ENCODE peak calls at places on chromosome 16, in ten cellular contexts. One of them, this sample, is unnamed.

GRCh38 chr16:51137097-51137496 is 14.0 kb downstream of the SALL1 start:
- DNase-seq in fibroblast of villous mesenchyme: no peak
- DNase-seq in epithelial cell of esophagus: no peak
- DNase-seq in effector memory CD4-positive, alpha-beta T cell: no peak
- DNase-seq in endodermal cell: no peak
- DNase-seq in H7: no peak
- DNase-seq in HFF-Myc: no peak
- DNase-seq in astrocyte: no peak
- DNase-seq in kidney: peak
- DNase-seq in ascending aorta: no peak
- DNase-seq in this sample: no peak

GRCh38 chr16:65136656-65137055 is 14.8 kb upstream of the CDH11 start:
- DNase-seq in fibroblast of villous mesenchyme: no peak
- DNase-seq in epithelial cell of esophagus: no peak
- DNase-seq in effector memory CD4-positive, alpha-beta T cell: no peak
- DNase-seq in endodermal cell: no peak
- DNase-seq in H7: no peak
- DNase-seq in HFF-Myc: no peak
- DNase-seq in astrocyte: no peak
- DNase-seq in kidney: no peak
- DNase-seq in ascending aorta: no peak
- DNase-seq in this sample: no peak

GRCh38 chr16:75236736-75237397 is 14.6 kb downstream of the BCAR1 start:
- DNase-seq in fibroblast of villous mesenchyme: no peak
- DNase-seq in epithelial cell of esophagus: no peak
- DNase-seq in effector memory CD4-positive, alpha-beta T cell: no peak
- DNase-seq in endodermal cell: no peak
- DNase-seq in H7: no peak
- DNase-seq in HFF-Myc: no peak
- DNase-seq in astrocyte: no peak
- DNase-seq in kidney: peak
- DNase-seq in ascending aorta: no peak
- DNase-seq in this sample: no peak

GRCh38 chr16:57514891-57515600 is 21.3 kb downstream of the CCDC102A start:
- DNase-seq in fibroblast of villous mesenchyme: no peak
- DNase-seq in epithelial cell of esophagus: no peak
- DNase-seq in effector memory CD4-positive, alpha-beta T cell: no peak
- DNase-seq in endodermal cell: peak
- DNase-seq in H7: peak
- DNase-seq in HFF-Myc: no peak
- DNase-seq in astrocyte: no peak
- DNase-seq in kidney: peak
- DNase-seq in ascending aorta: no peak
- DNase-seq in this sample: no peak

GRCh38 chr16:79066621-79067020 is 533.9 kb downstream of the MAF start:
- DNase-seq in fibroblast of villous mesenchyme: no peak
- DNase-seq in epithelial cell of esophagus: no peak
- DNase-seq in effector memory CD4-positive, alpha-beta T cell: no peak
- DNase-seq in endodermal cell: no peak
- DNase-seq in H7: peak
- DNase-seq in HFF-Myc: no peak
- DNase-seq in astrocyte: no peak
- DNase-seq in kidney: no peak
- DNase-seq in ascending aorta: no peak
- DNase-seq in this sample: no peak

GRCh38 chr16:29910819-29911675 is 10.8 kb downstream of the ASPHD1 start:
- DNase-seq in fibroblast of villous mesenchyme: no peak
- DNase-seq in epithelial cell of esophagus: no peak
- DNase-seq in effector memory CD4-positive, alpha-beta T cell: no peak
- DNase-seq in endodermal cell: no peak
- DNase-seq in H7: peak
- DNase-seq in HFF-Myc: no peak
- DNase-seq in astrocyte: no peak
- DNase-seq in kidney: no peak
- DNase-seq in ascending aorta: no peak
- DNase-seq in this sample: no peak

GRCh38 chr16:10180771-10181163 is 1.5 kb downstream of the GRIN2A start:
- DNase-seq in fibroblast of villous mesenchyme: peak
- DNase-seq in epithelial cell of esophagus: no peak
- DNase-seq in effector memory CD4-positive, alpha-beta T cell: no peak
- DNase-seq in endodermal cell: peak
- DNase-seq in H7: peak
- DNase-seq in HFF-Myc: no peak
- DNase-seq in astrocyte: no peak
- DNase-seq in kidney: peak
- DNase-seq in ascending aorta: no peak
- DNase-seq in this sample: no peak

GRCh38 chr16:76441886-76442285 is 164.7 kb downstream of the CNTNAP4 start:
- DNase-seq in fibroblast of villous mesenchyme: no peak
- DNase-seq in epithelial cell of esophagus: no peak
- DNase-seq in effector memory CD4-positive, alpha-beta T cell: no peak
- DNase-seq in endodermal cell: no peak
- DNase-seq in H7: no peak
- DNase-seq in HFF-Myc: no peak
- DNase-seq in astrocyte: no peak
- DNase-seq in kidney: no peak
- DNase-seq in ascending aorta: no peak
- DNase-seq in this sample: no peak

DNA sequence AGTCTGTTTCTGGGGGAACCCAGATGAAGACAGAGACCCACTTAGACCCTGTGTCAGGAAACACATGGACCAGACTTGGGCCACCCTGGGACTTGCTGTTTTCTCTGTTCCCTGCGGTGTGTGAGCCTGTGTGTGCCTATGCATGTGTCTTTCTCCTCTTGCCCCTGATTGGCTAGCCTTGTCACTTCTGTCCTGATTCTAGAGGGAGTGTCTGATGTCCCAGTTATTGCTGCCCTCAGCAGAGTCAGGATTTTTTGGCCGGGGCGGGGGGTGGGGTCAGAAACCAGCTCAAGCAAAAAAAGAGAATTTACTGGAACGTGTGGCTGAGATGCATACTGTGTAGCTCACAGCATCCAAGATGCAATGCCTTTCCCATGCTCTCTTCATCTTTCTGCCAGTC is 30.5 kb downstream of the PLCG2 start:
- DNase-seq in fibroblast of villous mesenchyme: no peak
- DNase-seq in epithelial cell of esophagus: no peak
- DNase-seq in effector memory CD4-positive, alpha-beta T cell: no peak
- DNase-seq in endodermal cell: no peak
- DNase-seq in H7: no peak
- DNase-seq in HFF-Myc: no peak
- DNase-seq in astrocyte: no peak
- DNase-seq in kidney: no peak
- DNase-seq in ascending aorta: no peak
- DNase-seq in this sample: no peak
- H3K4me3 ChIP-seq in fibroblast of villous mesenchyme: no peak
- H3K4me3 ChIP-seq in epithelial cell of esophagus: no peak
- H3K4me3 ChIP-seq in effector memory CD4-positive, alpha-beta T cell: no peak
- H3K4me3 ChIP-seq in endodermal cell: no peak
- H3K4me3 ChIP-seq in H7: no peak
- H3K4me3 ChIP-seq in HFF-Myc: no peak
- H3K4me3 ChIP-seq in astrocyte: no peak
- H3K4me3 ChIP-seq in kidney: no peak
- H3K4me3 ChIP-seq in ascending aorta: no peak
- H3K4me3 ChIP-seq in this sample: no peak

DNA sequence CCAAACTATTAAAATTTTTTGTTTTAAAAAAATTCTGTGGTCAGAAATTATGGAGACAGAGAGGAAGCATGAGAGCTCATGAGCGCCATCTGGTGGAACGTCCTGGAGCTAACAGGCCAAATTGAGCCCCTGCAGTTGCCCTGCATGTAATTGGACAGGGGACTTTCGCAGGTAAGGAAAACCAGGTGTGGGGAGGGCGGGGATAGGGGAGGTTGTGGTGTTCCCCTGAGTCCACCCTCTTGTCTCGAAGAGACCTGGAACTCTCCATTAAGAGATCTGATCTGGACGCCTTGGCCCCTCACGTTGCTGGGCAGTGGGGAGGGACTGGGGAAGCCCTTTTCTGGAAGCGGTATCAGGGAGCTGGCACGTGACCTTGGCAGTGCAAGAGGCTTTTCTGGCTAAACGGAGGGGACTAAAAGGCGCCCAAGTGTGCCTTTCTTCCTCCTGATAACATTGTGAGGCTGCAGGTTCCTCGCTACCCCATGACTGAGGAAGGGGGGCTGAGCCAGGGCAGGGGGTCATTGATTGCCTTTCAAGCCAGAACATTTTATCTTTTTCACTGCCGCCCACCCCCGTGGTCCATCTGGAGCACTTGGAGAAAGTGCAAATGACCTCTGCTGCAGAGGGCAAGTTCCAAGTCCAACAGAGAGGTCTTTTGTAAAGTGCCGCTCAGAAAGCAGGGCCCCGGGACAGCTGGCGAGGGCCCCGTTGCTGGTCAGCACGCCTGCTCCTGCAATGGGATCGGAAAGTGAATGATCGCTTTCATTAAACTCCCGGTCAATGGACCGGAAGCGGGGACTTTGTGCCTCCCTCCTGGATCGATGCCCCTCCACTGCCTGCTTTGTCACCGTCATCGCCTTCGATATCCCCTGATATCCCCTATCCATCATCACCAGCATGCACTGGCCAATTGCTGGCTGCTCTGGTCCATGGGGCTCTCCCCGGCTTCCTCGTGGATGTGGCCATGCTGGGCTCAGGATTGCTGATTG is 18.4 kb downstream of the PDILT start:
- DNase-seq in fibroblast of villous mesenchyme: peak
- DNase-seq in epithelial cell of esophagus: peak
- DNase-seq in effector memory CD4-positive, alpha-beta T cell: peak
- DNase-seq in endodermal cell: peak
- DNase-seq in H7: peak
- DNase-seq in HFF-Myc: peak
- DNase-seq in astrocyte: no peak
- DNase-seq in kidney: no peak
- DNase-seq in ascending aorta: no peak
- DNase-seq in this sample: no peak
- H3K4me3 ChIP-seq in fibroblast of villous mesenchyme: no peak
- H3K4me3 ChIP-seq in epithelial cell of esophagus: no peak
- H3K4me3 ChIP-seq in effector memory CD4-positive, alpha-beta T cell: no peak
- H3K4me3 ChIP-seq in endodermal cell: peak
- H3K4me3 ChIP-seq in H7: peak
- H3K4me3 ChIP-seq in HFF-Myc: no peak
- H3K4me3 ChIP-seq in astrocyte: no peak
- H3K4me3 ChIP-seq in kidney: peak
- H3K4me3 ChIP-seq in ascending aorta: no peak
- H3K4me3 ChIP-seq in this sample: no peak

DNA sequence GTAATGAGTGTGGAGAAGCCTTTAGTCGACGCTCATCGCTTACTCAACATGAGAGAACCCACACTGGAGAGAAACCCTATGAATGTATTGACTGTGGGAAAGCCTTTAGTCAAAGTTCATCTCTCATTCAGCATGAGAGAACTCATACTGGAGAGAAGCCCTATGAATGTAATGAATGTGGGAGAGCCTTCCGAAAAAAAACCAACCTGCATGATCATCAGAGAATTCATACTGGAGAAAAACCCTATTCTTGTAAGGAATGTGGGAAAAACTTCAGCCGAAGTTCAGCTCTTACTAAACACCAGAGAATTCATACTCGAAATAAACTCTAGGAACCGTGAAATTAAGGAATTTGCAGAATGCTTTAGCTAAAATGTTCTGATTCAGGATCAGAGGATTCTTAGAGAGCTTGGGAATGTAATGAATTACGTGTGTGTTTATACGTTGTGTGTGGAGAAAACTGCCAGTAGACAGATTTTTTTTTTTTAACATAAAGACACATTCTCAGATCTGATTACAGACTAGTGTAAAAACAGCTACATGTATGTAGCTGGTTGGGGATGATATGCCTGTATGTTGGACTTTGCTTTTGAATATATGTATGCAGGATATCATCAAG is 25.4 kb downstream of the ZFP90 start:
- DNase-seq in fibroblast of villous mesenchyme: peak
- DNase-seq in epithelial cell of esophagus: peak
- DNase-seq in effector memory CD4-positive, alpha-beta T cell: no peak
- DNase-seq in endodermal cell: no peak
- DNase-seq in H7: no peak
- DNase-seq in HFF-Myc: no peak
- DNase-seq in astrocyte: peak
- DNase-seq in kidney: no peak
- DNase-seq in ascending aorta: no peak
- DNase-seq in this sample: no peak
- H3K4me3 ChIP-seq in fibroblast of villous mesenchyme: no peak
- H3K4me3 ChIP-seq in epithelial cell of esophagus: no peak
- H3K4me3 ChIP-seq in effector memory CD4-positive, alpha-beta T cell: peak
- H3K4me3 ChIP-seq in endodermal cell: peak
- H3K4me3 ChIP-seq in H7: no peak
- H3K4me3 ChIP-seq in HFF-Myc: no peak
- H3K4me3 ChIP-seq in astrocyte: no peak
- H3K4me3 ChIP-seq in kidney: peak
- H3K4me3 ChIP-seq in ascending aorta: peak
- H3K4me3 ChIP-seq in this sample: no peak

GRCh38 chr16:88761143-88761534 is 23.9 kb downstream of the PIEZO1 start:
- DNase-seq in fibroblast of villous mesenchyme: no peak
- DNase-seq in epithelial cell of esophagus: no peak
- DNase-seq in effector memory CD4-positive, alpha-beta T cell: no peak
- DNase-seq in endodermal cell: no peak
- DNase-seq in H7: no peak
- DNase-seq in HFF-Myc: no peak
- DNase-seq in astrocyte: no peak
- DNase-seq in kidney: no peak
- DNase-seq in ascending aorta: no peak
- DNase-seq in this sample: no peak

GRCh38 chr16:88760424-88761142 is 24.4 kb downstream of the PIEZO1 start:
- DNase-seq in fibroblast of villous mesenchyme: no peak
- DNase-seq in epithelial cell of esophagus: no peak
- DNase-seq in effector memory CD4-positive, alpha-beta T cell: no peak
- DNase-seq in endodermal cell: no peak
- DNase-seq in H7: no peak
- DNase-seq in HFF-Myc: no peak
- DNase-seq in astrocyte: no peak
- DNase-seq in kidney: no peak
- DNase-seq in ascending aorta: no peak
- DNase-seq in this sample: no peak

GRCh38 chr16:88762941-88763340 is 22.1 kb downstream of the PIEZO1 start:
- DNase-seq in fibroblast of villous mesenchyme: no peak
- DNase-seq in epithelial cell of esophagus: no peak
- DNase-seq in effector memory CD4-positive, alpha-beta T cell: no peak
- DNase-seq in endodermal cell: no peak
- DNase-seq in H7: no peak
- DNase-seq in HFF-Myc: no peak
- DNase-seq in astrocyte: no peak
- DNase-seq in kidney: no peak
- DNase-seq in ascending aorta: no peak
- DNase-seq in this sample: no peak

GRCh38 chr16:88762258-88762870 is 22.7 kb downstream of the PIEZO1 start:
- DNase-seq in fibroblast of villous mesenchyme: no peak
- DNase-seq in epithelial cell of esophagus: no peak
- DNase-seq in effector memory CD4-positive, alpha-beta T cell: no peak
- DNase-seq in endodermal cell: no peak
- DNase-seq in H7: no peak
- DNase-seq in HFF-Myc: no peak
- DNase-seq in astrocyte: no peak
- DNase-seq in kidney: no peak
- DNase-seq in ascending aorta: no peak
- DNase-seq in this sample: no peak

DNA sequence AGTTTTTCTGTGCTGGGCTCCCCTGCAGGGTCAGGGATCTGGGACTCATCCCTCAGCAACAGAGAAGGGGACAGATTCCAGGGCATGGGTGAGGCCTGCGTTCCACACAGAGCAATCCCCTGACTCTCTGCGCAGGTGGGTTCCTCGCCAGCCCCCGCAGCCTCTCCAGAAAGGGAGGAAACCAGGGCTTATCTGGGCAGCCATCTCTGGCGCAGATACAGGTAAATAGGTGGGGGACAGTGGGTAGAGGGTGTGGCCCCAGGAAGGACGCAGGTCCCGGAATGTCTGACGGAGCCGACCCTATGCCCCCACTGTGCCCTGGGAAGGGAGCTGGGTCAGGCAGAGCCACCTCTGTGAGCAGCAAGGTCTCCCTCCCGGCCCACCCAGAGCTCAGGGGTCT is 23.2 kb downstream of the PIEZO1 start:
- DNase-seq in fibroblast of villous mesenchyme: no peak
- DNase-seq in epithelial cell of esophagus: no peak
- DNase-seq in effector memory CD4-positive, alpha-beta T cell: no peak
- DNase-seq in endodermal cell: no peak
- DNase-seq in H7: no peak
- DNase-seq in HFF-Myc: no peak
- DNase-seq in astrocyte: no peak
- DNase-seq in kidney: no peak
- DNase-seq in ascending aorta: no peak
- DNase-seq in this sample: no peak
- H3K4me3 ChIP-seq in fibroblast of villous mesenchyme: no peak
- H3K4me3 ChIP-seq in epithelial cell of esophagus: no peak
- H3K4me3 ChIP-seq in effector memory CD4-positive, alpha-beta T cell: no peak
- H3K4me3 ChIP-seq in endodermal cell: no peak
- H3K4me3 ChIP-seq in H7: no peak
- H3K4me3 ChIP-seq in HFF-Myc: no peak
- H3K4me3 ChIP-seq in astrocyte: no peak
- H3K4me3 ChIP-seq in kidney: no peak
- H3K4me3 ChIP-seq in ascending aorta: no peak
- H3K4me3 ChIP-seq in this sample: no peak

This sample was measured in retinal pigment epithelial cell.